ENCODE peak calls at places on chromosomes 3 and 15, in eight cellular contexts. One of them, this sample, is unnamed.

GRCh38 chr3:122458992-122459391 is 43.1 kb upstream of the WDR5B start:
- DNase-seq in stomach: no peak
- DNase-seq in transverse colon: no peak
- DNase-seq in tibial nerve: no peak
- DNase-seq in body of pancreas: no peak
- DNase-seq in suprapubic skin: no peak
- DNase-seq in right lobe of liver: no peak
- DNase-seq in upper lobe of left lung: no peak
- DNase-seq in this sample: no peak

GRCh38 chr15:74191798-74192197 is 10.8 kb downstream of the STRA6 start:
- DNase-seq in stomach: no peak
- DNase-seq in transverse colon: no peak
- DNase-seq in tibial nerve: no peak
- DNase-seq in body of pancreas: no peak
- DNase-seq in suprapubic skin: no peak
- DNase-seq in right lobe of liver: no peak
- DNase-seq in upper lobe of left lung: no peak
- DNase-seq in this sample: no peak

GRCh38 chr15:83545803-83546534 is 98.8 kb downstream of the SH3GL3 start:
- DNase-seq in stomach: no peak
- DNase-seq in transverse colon: no peak
- DNase-seq in tibial nerve: no peak
- DNase-seq in body of pancreas: no peak
- DNase-seq in suprapubic skin: no peak
- DNase-seq in right lobe of liver: no peak
- DNase-seq in upper lobe of left lung: no peak
- DNase-seq in this sample: no peak

GRCh38 chr3:41198526-41198925 is 779 bp upstream of the CTNNB1 start:
- DNase-seq in stomach: peak; percentile 39
- DNase-seq in transverse colon: peak; percentile 42
- DNase-seq in tibial nerve: peak; percentile 43
- DNase-seq in body of pancreas: peak; percentile 68
- DNase-seq in suprapubic skin: peak; percentile 72
- DNase-seq in right lobe of liver: peak; percentile 50
- DNase-seq in upper lobe of left lung: no peak
- DNase-seq in this sample: peak; percentile 86

GRCh38 chr15:28900892-28901586 is 15.3 kb downstream of the APBA2 start:
- DNase-seq in stomach: no peak
- DNase-seq in transverse colon: no peak
- DNase-seq in tibial nerve: no peak
- DNase-seq in body of pancreas: no peak
- DNase-seq in suprapubic skin: peak; percentile 59
- DNase-seq in right lobe of liver: no peak
- DNase-seq in upper lobe of left lung: no peak
- DNase-seq in this sample: no peak

GRCh38 chr3:2024037-2024436 is 74.6 kb upstream of the CNTN4 start:
- DNase-seq in stomach: no peak
- DNase-seq in transverse colon: no peak
- DNase-seq in tibial nerve: no peak
- DNase-seq in body of pancreas: no peak
- DNase-seq in suprapubic skin: no peak
- DNase-seq in right lobe of liver: no peak
- DNase-seq in upper lobe of left lung: no peak
- DNase-seq in this sample: no peak

GRCh38 chr3:115040673-115041286 is 106.3 kb downstream of the ZBTB20 start:
- DNase-seq in stomach: peak; percentile 28
- DNase-seq in transverse colon: peak; percentile 20
- DNase-seq in tibial nerve: peak; percentile 66
- DNase-seq in body of pancreas: peak; percentile 56
- DNase-seq in suprapubic skin: no peak
- DNase-seq in right lobe of liver: no peak
- DNase-seq in upper lobe of left lung: no peak
- DNase-seq in this sample: no peak

GRCh38 chr3:160331127-160331937 is 67.7 kb downstream of the IFT80 start:
- DNase-seq in stomach: no peak
- DNase-seq in transverse colon: no peak
- DNase-seq in tibial nerve: no peak
- DNase-seq in body of pancreas: no peak
- DNase-seq in suprapubic skin: no peak
- DNase-seq in right lobe of liver: no peak
- DNase-seq in upper lobe of left lung: no peak
- DNase-seq in this sample: no peak

GRCh38 chr15:96889734-96890480 is 559.4 kb downstream of the NR2F2 start:
- DNase-seq in stomach: no peak
- DNase-seq in transverse colon: no peak
- DNase-seq in tibial nerve: peak; percentile 26
- DNase-seq in body of pancreas: no peak
- DNase-seq in suprapubic skin: no peak
- DNase-seq in right lobe of liver: no peak
- DNase-seq in upper lobe of left lung: no peak
- DNase-seq in this sample: no peak

GRCh38 chr3:140467104-140467577 is 210.7 kb upstream of the TRIM42 start:
- DNase-seq in stomach: no peak
- DNase-seq in transverse colon: no peak
- DNase-seq in tibial nerve: no peak
- DNase-seq in body of pancreas: no peak
- DNase-seq in suprapubic skin: no peak
- DNase-seq in right lobe of liver: no peak
- DNase-seq in upper lobe of left lung: no peak
- DNase-seq in this sample: peak; percentile 43

GRCh38 chr3:111627092-111627491 is 31.9 kb upstream of the ZBED2 start:
- DNase-seq in stomach: no peak
- DNase-seq in transverse colon: no peak
- DNase-seq in tibial nerve: no peak
- DNase-seq in body of pancreas: no peak
- DNase-seq in suprapubic skin: no peak
- DNase-seq in right lobe of liver: no peak
- DNase-seq in upper lobe of left lung: no peak
- DNase-seq in this sample: no peak

GRCh38 chr3:46269556-46269955 is 27.3 kb downstream of the CCR3 start:
- DNase-seq in stomach: no peak
- DNase-seq in transverse colon: no peak
- DNase-seq in tibial nerve: no peak
- DNase-seq in body of pancreas: no peak
- DNase-seq in suprapubic skin: no peak
- DNase-seq in right lobe of liver: no peak
- DNase-seq in upper lobe of left lung: no peak
- DNase-seq in this sample: no peak

GRCh38 chr3:134030382-134030753 is 643 bp upstream of the SLCO2A1 start:
- DNase-seq in stomach: no peak
- DNase-seq in transverse colon: no peak
- DNase-seq in tibial nerve: no peak
- DNase-seq in body of pancreas: peak; percentile 16
- DNase-seq in suprapubic skin: no peak
- DNase-seq in right lobe of liver: no peak
- DNase-seq in upper lobe of left lung: no peak
- DNase-seq in this sample: peak; percentile 83

GRCh38 chr3:134029734-134030381 is at the start of gene SLCO2A1:
- DNase-seq in stomach: peak; percentile 39
- DNase-seq in transverse colon: peak; percentile 53
- DNase-seq in tibial nerve: no peak
- DNase-seq in body of pancreas: peak; percentile 52
- DNase-seq in suprapubic skin: no peak
- DNase-seq in right lobe of liver: no peak
- DNase-seq in upper lobe of left lung: peak; percentile 90
- DNase-seq in this sample: peak; percentile 16

GRCh38 chr3:134027631-134028030 is 2.1 kb downstream of the SLCO2A1 start:
- DNase-seq in stomach: no peak
- DNase-seq in transverse colon: no peak
- DNase-seq in tibial nerve: no peak
- DNase-seq in body of pancreas: no peak
- DNase-seq in suprapubic skin: no peak
- DNase-seq in right lobe of liver: no peak
- DNase-seq in upper lobe of left lung: no peak
- DNase-seq in this sample: no peak

GRCh38 chr3:134028486-134029255 is 1.1 kb downstream of the SLCO2A1 start:
- DNase-seq in stomach: no peak
- DNase-seq in transverse colon: no peak
- DNase-seq in tibial nerve: no peak
- DNase-seq in body of pancreas: no peak
- DNase-seq in suprapubic skin: no peak
- DNase-seq in right lobe of liver: no peak
- DNase-seq in upper lobe of left lung: peak; percentile 33
- DNase-seq in this sample: peak; percentile 13

DNA sequence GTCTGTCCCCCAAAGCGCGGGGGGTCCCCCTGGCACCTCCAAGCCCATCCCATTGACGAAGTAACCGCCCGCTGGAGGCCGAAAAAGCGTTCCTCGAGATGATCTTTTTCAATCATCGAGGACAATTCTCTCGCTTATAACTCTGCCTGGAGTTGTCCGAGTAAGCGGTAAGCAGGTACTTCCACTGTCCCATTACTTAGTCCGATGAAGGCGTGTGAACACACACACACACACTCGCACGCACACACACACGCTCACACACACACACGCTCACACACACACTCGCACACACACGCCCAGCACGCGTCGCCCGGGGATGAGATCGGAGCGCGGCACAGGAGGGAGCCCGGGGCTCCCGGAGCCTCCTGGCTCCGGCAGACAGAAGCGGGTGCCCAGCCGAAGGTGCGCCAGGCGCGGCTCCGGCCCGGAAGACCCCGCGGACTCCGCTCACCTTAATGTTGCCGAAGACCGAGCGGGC is 430 bp downstream of the SLCO2A1 start:
- DNase-seq in stomach: no peak
- DNase-seq in transverse colon: no peak
- DNase-seq in tibial nerve: no peak
- DNase-seq in body of pancreas: no peak
- DNase-seq in suprapubic skin: no peak
- DNase-seq in right lobe of liver: no peak
- DNase-seq in upper lobe of left lung: no peak
- DNase-seq in this sample: peak; percentile 13
- H3K4me3 ChIP-seq in stomach: peak overlapping the region; percentile 49
- H3K4me3 ChIP-seq in transverse colon: peak overlapping the region; percentile 44
- H3K4me3 ChIP-seq in tibial nerve: peak overlapping the region; percentile 34
- H3K4me3 ChIP-seq in body of pancreas: no peak overlapping the region
- H3K4me3 ChIP-seq in suprapubic skin: peak overlapping the region; percentile 69
- H3K4me3 ChIP-seq in right lobe of liver: peak overlapping the region; percentile 42
- H3K4me3 ChIP-seq in upper lobe of left lung: peak overlapping the region; percentile 57
- H3K4me3 ChIP-seq in this sample: peak overlapping the region; percentile 48

GRCh38 chr15:78925956-78926743 is 18.7 kb downstream of the CTSH start:
- DNase-seq in stomach: no peak
- DNase-seq in transverse colon: no peak
- DNase-seq in tibial nerve: no peak
- DNase-seq in body of pancreas: no peak
- DNase-seq in suprapubic skin: peak; percentile 52
- DNase-seq in right lobe of liver: no peak
- DNase-seq in upper lobe of left lung: no peak
- DNase-seq in this sample: no peak

GRCh38 chr15:78923480-78924360 is 21.1 kb downstream of the CTSH start:
- DNase-seq in stomach: no peak
- DNase-seq in transverse colon: no peak
- DNase-seq in tibial nerve: no peak
- DNase-seq in body of pancreas: no peak
- DNase-seq in suprapubic skin: peak; percentile 22
- DNase-seq in right lobe of liver: no peak
- DNase-seq in upper lobe of left lung: no peak
- DNase-seq in this sample: no peak

GRCh38 chr15:78922527-78922926 is 22.3 kb downstream of the CTSH start:
- DNase-seq in stomach: no peak
- DNase-seq in transverse colon: no peak
- DNase-seq in tibial nerve: no peak
- DNase-seq in body of pancreas: no peak
- DNase-seq in suprapubic skin: no peak
- DNase-seq in right lobe of liver: no peak
- DNase-seq in upper lobe of left lung: no peak
- DNase-seq in this sample: peak; percentile 70

GRCh38 chr15:78927077-78927790 is 17.6 kb downstream of the CTSH start:
- DNase-seq in stomach: no peak
- DNase-seq in transverse colon: no peak
- DNase-seq in tibial nerve: no peak
- DNase-seq in body of pancreas: no peak
- DNase-seq in suprapubic skin: peak; percentile 37
- DNase-seq in right lobe of liver: no peak
- DNase-seq in upper lobe of left lung: no peak
- DNase-seq in this sample: no peak

DNA sequence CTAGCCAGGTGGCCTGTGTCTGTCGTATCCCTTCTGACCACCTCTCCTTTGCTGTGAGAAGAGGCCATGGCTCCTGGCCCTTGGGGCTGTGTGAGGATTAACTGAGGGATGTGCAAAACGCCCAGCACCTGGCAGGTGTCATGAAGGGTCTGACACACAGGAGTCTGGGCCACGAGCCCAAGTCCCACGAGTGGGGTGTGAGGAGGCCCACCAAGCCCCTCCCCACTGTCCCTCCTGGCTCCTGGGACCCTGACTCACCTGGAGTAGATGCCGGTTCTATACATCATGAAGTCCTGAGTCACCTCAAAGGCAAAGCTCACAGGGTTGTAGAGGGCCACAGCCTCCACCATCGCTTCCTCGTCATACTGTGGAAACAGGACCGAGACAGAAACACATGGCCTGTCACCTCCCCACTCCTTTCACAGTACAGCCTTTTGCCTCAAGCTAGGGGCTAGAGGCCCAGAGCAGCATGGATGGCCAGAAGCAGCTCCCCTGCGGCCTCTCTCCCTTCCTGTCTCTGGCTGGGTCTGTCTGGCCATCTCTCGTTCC is 19.7 kb downstream of the CTSH start:
- DNase-seq in stomach: no peak
- DNase-seq in transverse colon: no peak
- DNase-seq in tibial nerve: no peak
- DNase-seq in body of pancreas: no peak
- DNase-seq in suprapubic skin: peak; percentile 56
- DNase-seq in right lobe of liver: no peak
- DNase-seq in upper lobe of left lung: no peak
- DNase-seq in this sample: no peak
- TF ChIP-seq POLR2A in stomach: no peak
- TF ChIP-seq POLR2A in transverse colon: no peak
- TF ChIP-seq POLR2A in tibial nerve: no peak
- TF ChIP-seq POLR2A in body of pancreas: no peak
- TF ChIP-seq POLR2A in suprapubic skin: no peak
- TF ChIP-seq POLR2A in right lobe of liver: no peak
- TF ChIP-seq POLR2A in upper lobe of left lung: peak; percentile 7
- TF ChIP-seq POLR2A in this sample: no peak

DNA sequence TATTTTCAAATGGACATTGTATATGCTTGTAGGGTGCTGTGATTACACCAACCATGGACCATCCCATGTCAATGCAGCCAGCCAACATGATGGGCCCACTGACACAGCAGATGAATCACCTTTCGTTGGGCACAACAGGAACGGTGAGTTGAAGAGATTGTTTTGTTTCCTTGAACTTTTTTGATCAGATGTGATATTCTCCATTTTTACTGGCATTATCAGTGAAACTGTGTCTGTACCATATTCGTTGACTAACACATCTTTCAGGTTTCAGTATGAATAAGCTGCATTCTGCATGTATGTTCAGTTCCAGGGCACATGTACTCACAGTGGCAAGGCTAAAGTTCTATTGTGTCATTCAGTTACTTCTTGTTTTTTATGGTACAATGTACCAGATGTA is 655.2 kb downstream of the RBMS3 start:
- DNase-seq in stomach: no peak
- DNase-seq in transverse colon: no peak
- DNase-seq in tibial nerve: no peak
- DNase-seq in body of pancreas: no peak
- DNase-seq in suprapubic skin: no peak
- DNase-seq in right lobe of liver: no peak
- DNase-seq in upper lobe of left lung: no peak
- DNase-seq in this sample: no peak
- H3K4me3 ChIP-seq in stomach: no peak overlapping the region
- H3K4me3 ChIP-seq in transverse colon: no peak overlapping the region
- H3K4me3 ChIP-seq in tibial nerve: no peak overlapping the region
- H3K4me3 ChIP-seq in body of pancreas: no peak overlapping the region
- H3K4me3 ChIP-seq in suprapubic skin: no peak overlapping the region
- H3K4me3 ChIP-seq in right lobe of liver: no peak overlapping the region
- H3K4me3 ChIP-seq in upper lobe of left lung: no peak overlapping the region
- H3K4me3 ChIP-seq in this sample: no peak overlapping the region

GRCh38 chr15:40438712-40439111 is 2.0 kb upstream of the BAHD1 start:
- DNase-seq in stomach: peak; percentile 53
- DNase-seq in transverse colon: no peak
- DNase-seq in tibial nerve: no peak
- DNase-seq in body of pancreas: peak; percentile 72
- DNase-seq in suprapubic skin: no peak
- DNase-seq in right lobe of liver: no peak
- DNase-seq in upper lobe of left lung: peak; percentile 64
- DNase-seq in this sample: no peak
- TF ChIP-seq POLR2A in stomach: no peak
- TF ChIP-seq POLR2A in transverse colon: no peak
- TF ChIP-seq POLR2A in tibial nerve: no peak
- TF ChIP-seq POLR2A in body of pancreas: no peak
- TF ChIP-seq POLR2A in suprapubic skin: no peak
- TF ChIP-seq POLR2A in right lobe of liver: no peak
- TF ChIP-seq POLR2A in upper lobe of left lung: no peak
- TF ChIP-seq POLR2A in this sample: no peak